ENCODE peak calls at places on chromosomes 16 and 17, in four cellular contexts. W, N, T and P are unnamed samples.

GRCh38 chr16:86772671-86773338 is 194.5 kb downstream of the FOXL1 start:
- DNase-seq in W (peak; percentile 70), T (no peak), N (no peak), P (no peak)

GRCh38 chr17:8976638-8977037 is 11.1 kb upstream of the PIK3R5 start:
- DNase-seq in W (peak; percentile 7), N (no peak), T (no peak), P (no peak)

GRCh38 chr17:17401271-17401781 is 75.5 kb upstream of the MED9 start:
- DNase-seq in N (no peak), W (peak; percentile 51), T (no peak), P (no peak)

GRCh38 chr16:66961065-66961744 is at the start of gene CES3:
- DNase-seq in T (no peak), N (peak; percentile 53), W (peak; percentile 59), P (no peak)

GRCh38 chr17:55577011-55577586 is 65.8 kb upstream of the SMIM36 start:
- DNase-seq in T (no peak), W (peak; percentile 95), N (no peak), P (no peak)

GRCh38 chr17:56636276-56636675 is 42.8 kb downstream of the NOG start:
- DNase-seq in T (no peak), N (no peak), W (no peak), P (no peak)

GRCh38 chr17:29617125-29617480 is 5.6 kb downstream of the CORO6 start:
- DNase-seq in N (peak; percentile 78), T (peak; percentile 79), W (peak; percentile 70), P (no peak)

GRCh38 chr17:8057691-8058114 is 18.8 kb downstream of the ALOX15B start:
- DNase-seq in N (no peak), T (peak; percentile 68), W (peak; percentile 85), P (no peak)

GRCh38 chr16:84072014-84072413 is 29.4 kb upstream of the SLC38A8 start:
- DNase-seq in N (no peak), T (no peak), W (peak; percentile 18), P (peak; percentile 60)

GRCh38 chr16:25108054-25108453 is 3.5 kb upstream of the LCMT1 start:
- DNase-seq in N (no peak), T (no peak), W (no peak), P (no peak)

GRCh38 chr17:57270801-57271245 is 14.5 kb downstream of the MSI2 start:
- DNase-seq in N (no peak), T (no peak), W (no peak), P (no peak)

GRCh38 chr16:81730090-81731051 is 48.7 kb upstream of the PLCG2 start:
- DNase-seq in W (peak; percentile 72), N (peak; percentile 79), T (peak; percentile 90), P (peak; percentile 91)

GRCh38 chr16:23640669-23640958 is 496 bp downstream of the PALB2 start:
- DNase-seq in T (no peak), N (no peak), W (peak; percentile 11), P (no peak)

GRCh38 chr17:19533036-19533717 is 477 bp upstream of the SLC47A1 start:
- DNase-seq in W (no peak), T (no peak), N (no peak), P (no peak)
- TF ChIP-seq CTCF in W (no peak), T (no peak), N (no peak), P (no peak)

GRCh38 chr17:61444075-61444474 is 8.1 kb upstream of the TBX4 start:
- DNase-seq in N (no peak), W (no peak), T (no peak), P (peak; percentile 75)

GRCh38 chr17:61442136-61442775 is 10.0 kb upstream of the TBX4 start:
- DNase-seq in N (no peak), W (no peak), T (no peak), P (peak; percentile 4)

GRCh38 chr17:61444831-61445230 is 7.4 kb upstream of the TBX4 start:
- DNase-seq in T (no peak), W (peak; percentile 21), N (no peak), P (no peak)

GRCh38 chr17:61443475-61443882 is 8.7 kb upstream of the TBX4 start:
- DNase-seq in W (no peak), N (no peak), T (no peak), P (peak; percentile 62)

GRCh38 chr17:61442878-61443474 is 9.2 kb upstream of the TBX4 start:
- DNase-seq in N (no peak), W (no peak), T (no peak), P (peak; percentile 80)
- TF ChIP-seq CTCF in N (no peak), W (no peak), T (no peak), P (no peak)

GRCh38 chr17:2335726-2336214 is 487 bp downstream of the TSR1 start:
- DNase-seq in T (no peak), N (no peak), W (no peak), P (no peak)

GRCh38 chr17:2337152-2337810 is at the start of gene SGSM2:
- DNase-seq in N (peak; percentile 65), W (peak; percentile 15), T (no peak), P (peak; percentile 90)

GRCh38 chr17:2337811-2338657 is 733 bp downstream of the SGSM2 start:
- DNase-seq in N (peak; percentile 70), T (no peak), W (peak; percentile 26), P (peak; percentile 89)

GRCh38 chr17:2331303-2331702 is 5.0 kb downstream of the TSR1 start:
- DNase-seq in W (peak; percentile 19), T (no peak), N (no peak), P (no peak)

DNA sequence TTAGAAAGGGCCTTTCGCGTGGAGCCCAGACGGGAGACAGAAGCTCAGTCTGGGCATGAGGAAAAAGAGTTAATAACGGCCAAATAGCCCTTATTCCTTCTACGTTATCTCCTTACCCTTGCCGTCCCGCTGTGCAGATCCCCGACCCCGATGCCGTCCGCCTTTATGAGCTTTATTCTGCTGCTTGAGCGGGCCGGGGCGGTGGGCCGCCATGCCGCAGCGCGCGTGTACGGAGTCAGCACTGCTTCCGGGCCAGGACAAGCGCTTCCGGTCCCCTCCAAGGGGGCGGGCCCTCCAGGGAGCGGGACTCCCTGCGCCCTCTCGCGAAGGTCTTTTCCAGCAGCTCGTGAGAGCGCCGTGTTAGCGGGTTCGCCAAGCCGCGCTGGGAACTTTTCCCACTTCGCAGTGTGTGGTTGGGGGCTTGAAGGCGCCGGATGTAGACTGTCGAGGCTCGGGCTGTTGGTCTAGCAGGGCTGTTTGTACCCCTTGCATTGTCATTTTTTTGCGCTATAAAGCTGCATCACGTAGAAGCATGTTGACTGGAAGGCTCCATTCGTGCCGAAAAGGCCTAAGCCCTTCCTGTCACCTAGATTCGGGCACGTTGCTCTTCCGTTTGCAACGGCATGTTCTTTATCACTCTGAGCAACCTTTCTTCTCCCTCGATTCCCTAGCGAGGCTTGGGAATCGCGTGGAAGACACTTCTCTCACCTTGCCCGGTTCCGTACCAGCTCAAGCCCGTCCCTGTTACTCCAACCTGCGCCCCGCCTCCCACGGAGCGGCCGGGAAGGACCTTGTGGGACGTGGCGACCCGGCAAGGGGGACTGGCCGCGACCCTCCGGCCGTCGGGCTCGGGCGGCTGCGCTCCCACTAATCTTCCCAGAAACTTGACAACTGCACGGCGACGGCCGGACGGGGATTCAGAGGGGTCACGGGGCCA is at the start of gene TSR1:
- DNase-seq in T (peak; percentile 93), W (peak; percentile 85), N (peak; percentile 93), P (peak; percentile 96)
- TF ChIP-seq CTCF in T (peak; percentile 23), W (peak; percentile 9), N (no peak), P (peak; percentile 30)

GRCh38 chr16:89697616-89698331 is 3.7 kb downstream of the SPATA2L start:
- DNase-seq in N (no peak), T (no peak), W (no peak), P (no peak)

GRCh38 chr16:89700100-89700648 is 1.3 kb downstream of the SPATA2L start:
- DNase-seq in T (peak; percentile 98), N (peak; percentile 97), W (peak; percentile 96), P (peak; percentile 98)

GRCh38 chr16:89701425-89702406 is at the start of gene SPATA2L:
- DNase-seq in T (peak; percentile 95), N (peak; percentile 84), W (no peak), P (peak; percentile 95)

GRCh38 chr16:89704281-89704680 is 2.8 kb upstream of the SPATA2L start:
- DNase-seq in N (no peak), T (no peak), W (no peak), P (no peak)

DNA sequence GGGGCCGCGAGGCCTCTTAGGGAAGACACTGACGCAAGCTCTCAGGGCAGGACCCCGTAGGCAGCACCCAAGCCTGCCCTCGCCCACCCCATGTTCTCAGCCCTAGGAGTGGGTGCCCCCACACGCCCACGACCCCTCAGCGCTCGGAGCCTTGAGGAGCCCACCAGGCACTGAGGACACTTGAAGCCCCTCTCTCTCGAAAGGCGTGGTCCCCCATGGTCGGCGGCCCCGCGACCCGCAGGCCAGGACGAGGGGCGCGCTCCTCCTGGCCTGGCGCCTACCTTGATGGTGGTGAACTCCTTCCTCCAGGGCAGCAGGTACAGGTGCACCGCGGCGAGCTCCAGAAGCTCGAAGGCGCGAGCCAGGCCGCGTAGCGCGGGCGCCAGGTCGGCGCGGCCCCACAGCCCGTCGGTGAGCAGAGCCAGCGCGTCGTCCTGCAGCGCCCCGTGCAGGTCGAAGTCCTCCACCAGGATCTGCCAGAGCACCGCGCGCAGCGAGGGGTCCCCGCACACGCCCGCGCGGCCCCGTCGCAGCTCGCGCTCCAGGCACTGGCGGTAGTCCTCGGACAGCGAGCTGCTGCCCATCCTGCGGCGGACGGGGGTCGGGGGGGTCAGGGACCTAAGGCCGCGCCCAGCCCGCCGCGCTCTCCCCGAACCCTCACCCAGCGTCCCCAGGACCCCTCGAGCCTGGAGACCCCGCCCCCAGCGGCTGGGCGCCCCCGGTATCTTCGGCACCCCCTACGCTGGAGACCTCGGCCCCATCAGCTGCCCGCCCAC is 668 bp downstream of the SPATA2L start:
- DNase-seq in N (no peak), W (no peak), T (no peak), P (no peak)
- TF ChIP-seq CTCF in N (no peak), W (no peak), T (no peak), P (peak; percentile 33)

DNA sequence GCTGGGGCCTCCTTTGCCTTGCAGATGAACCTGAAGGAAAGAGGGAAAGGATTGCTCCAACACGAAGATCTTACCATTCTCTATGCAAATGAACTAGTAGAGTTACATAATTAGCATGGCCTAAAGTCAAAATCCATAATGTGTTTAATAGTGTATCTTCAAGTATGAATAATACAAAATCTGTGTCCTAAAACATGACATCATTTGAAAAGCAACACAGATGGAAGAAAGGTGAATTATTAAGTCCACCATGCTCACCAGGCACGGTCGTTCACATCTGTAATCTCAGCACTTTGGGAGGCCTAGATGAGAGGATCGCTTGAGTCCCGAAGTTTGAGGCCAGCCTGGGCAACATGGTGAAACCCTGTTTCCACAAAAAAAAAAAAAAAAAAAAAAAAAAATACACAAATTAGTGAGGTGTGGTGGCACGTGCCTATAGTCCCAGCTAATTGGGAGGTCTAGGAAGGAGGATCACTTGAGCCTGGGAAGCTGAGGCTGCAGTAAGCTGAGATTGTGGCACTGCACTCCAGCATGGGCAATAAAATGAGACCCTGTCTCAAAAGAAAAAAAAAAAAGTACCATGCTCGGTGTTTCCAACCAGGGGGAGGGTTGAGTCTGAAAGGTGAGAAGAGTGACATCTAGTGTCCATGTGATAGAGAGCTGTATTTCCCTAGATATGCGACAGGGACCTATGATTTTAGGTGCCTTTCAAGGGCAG is 6.4 kb downstream of the VWA3A start:
- DNase-seq in N (no peak), W (peak; percentile 59), T (no peak), P (no peak)
- TF ChIP-seq CTCF in N (peak; percentile 57), W (peak; percentile 82), T (peak; percentile 76), P (peak; percentile 68)